ENCODE peak calls at places on chromosomes 4 and X, in five cellular contexts. W is OCI-LY7, M is adrenal gland, I is PC-9, Z is GM23338. S is an unnamed sample.
A peak's percentile ranks its signal among the peaks of the same experiment; 100 is the strongest.

GRCh38 chr4:72430988-72431387 is 138.0 kb downstream of the ADAMTS3 start:
- DNase-seq in W (no peak), M (no peak), I (no peak), Z (no peak), S (no peak)

GRCh38 chr4:173218411-173219125 is 50.0 kb downstream of the GALNT7 start:
- DNase-seq in W (no peak), M (no peak), I (peak; percentile 76), Z (no peak), S (peak; percentile 96)

GRCh38 chrX:130851569-130851968 is 51.4 kb downstream of the ENOX2 start:
- DNase-seq in W (no peak), M (no peak), I (no peak), Z (no peak), S (no peak)

GRCh38 chr4:41655177-41655576 is 93.3 kb downstream of the PHOX2B start:
- DNase-seq in W (no peak), M (no peak), I (peak; percentile 75), Z (no peak), S (no peak)

GRCh38 chrX:56232221-56233082 is at the start of gene KLF8:
- DNase-seq in W (no peak), M (peak; percentile 22), I (peak; percentile 62), Z (peak; percentile 72), S (no peak)

GRCh38 chrX:55489315-55490009 is at the start of gene USP51:
- DNase-seq in W (peak; percentile 5), M (peak; percentile 73), I (no peak), Z (peak; percentile 73), S (peak; percentile 9)

GRCh38 chr4:41245983-41246382 is 10.7 kb upstream of the UCHL1 start:
- DNase-seq in W (no peak), M (no peak), I (no peak), Z (no peak), S (no peak)

GRCh38 chr4:115274545-115274944 is 161.1 kb upstream of the NDST4 start:
- DNase-seq in W (peak; percentile 53), M (no peak), I (no peak), Z (no peak), S (no peak)

GRCh38 chrX:19630776-19631707 is 115.7 kb upstream of the MAP3K15 start:
- DNase-seq in W (no peak), M (no peak), I (no peak), Z (peak; percentile 19), S (no peak)

GRCh38 chrX:71640002-71640401 is 21.7 kb upstream of the CXCR3 start:
- DNase-seq in W (no peak), M (no peak), I (no peak), Z (no peak), S (no peak)

GRCh38 chr4:174749091-174749490 is 80.0 kb downstream of the GLRA3 start:
- DNase-seq in W (no peak), M (no peak), I (no peak), Z (no peak), S (no peak)

GRCh38 chr4:1330761-1331590 is 16.0 kb upstream of the UVSSA start:
- DNase-seq in W (no peak), M (no peak), I (no peak), Z (no peak), S (no peak)

GRCh38 chr4:7240341-7240740 is 48.0 kb downstream of the SORCS2 start:
- DNase-seq in W (no peak), M (no peak), I (no peak), Z (no peak), S (no peak)

GRCh38 chr4:84579410-84579791 is 3.5 kb upstream of the CDS1 start:
- DNase-seq in W (no peak), M (no peak), I (no peak), Z (peak; percentile 87), S (no peak)

GRCh38 chr4:158176108-158176507 is 3.3 kb upstream of the GASK1B start:
- DNase-seq in W (no peak), M (no peak), I (peak; percentile 74), Z (no peak), S (peak; percentile 34)

GRCh38 chr4:31727030-31727429 is 1006.9 kb downstream of the PCDH7 start:
- DNase-seq in W (no peak), M (no peak), I (no peak), Z (no peak), S (no peak)

GRCh38 chrX:129665916-129666644 is 11.3 kb upstream of the APLN start:
- DNase-seq in W (no peak), M (no peak), I (peak; percentile 84), Z (peak; percentile 40), S (peak; percentile 77)

GRCh38 chrX:46715997-46716396 is 42.9 kb downstream of the SLC9A7 start:
- DNase-seq in W (no peak), M (no peak), I (no peak), Z (no peak), S (no peak)

GRCh38 chrX:2584216-2584615 is 83.4 kb upstream of the DHRSX start:
- DNase-seq in W (no peak), M (no peak), I (no peak), Z (peak; percentile 58), S (no peak)

GRCh38 chr4:71004281-71004851 is 10.9 kb downstream of the DCK start:
- DNase-seq in W (peak; percentile 71), M (no peak), I (no peak), Z (peak; percentile 46), S (no peak)

GRCh38 chrX:112857478-112857878 is 16.8 kb upstream of the AMOT start:
- DNase-seq in W (no peak), M (no peak), I (no peak), Z (no peak), S (no peak)

GRCh38 chrX:128769511-128769910 is 717.3 kb upstream of the ACTRT1 start:
- DNase-seq in W (no peak), M (no peak), I (no peak), Z (no peak), S (no peak)

DNA sequence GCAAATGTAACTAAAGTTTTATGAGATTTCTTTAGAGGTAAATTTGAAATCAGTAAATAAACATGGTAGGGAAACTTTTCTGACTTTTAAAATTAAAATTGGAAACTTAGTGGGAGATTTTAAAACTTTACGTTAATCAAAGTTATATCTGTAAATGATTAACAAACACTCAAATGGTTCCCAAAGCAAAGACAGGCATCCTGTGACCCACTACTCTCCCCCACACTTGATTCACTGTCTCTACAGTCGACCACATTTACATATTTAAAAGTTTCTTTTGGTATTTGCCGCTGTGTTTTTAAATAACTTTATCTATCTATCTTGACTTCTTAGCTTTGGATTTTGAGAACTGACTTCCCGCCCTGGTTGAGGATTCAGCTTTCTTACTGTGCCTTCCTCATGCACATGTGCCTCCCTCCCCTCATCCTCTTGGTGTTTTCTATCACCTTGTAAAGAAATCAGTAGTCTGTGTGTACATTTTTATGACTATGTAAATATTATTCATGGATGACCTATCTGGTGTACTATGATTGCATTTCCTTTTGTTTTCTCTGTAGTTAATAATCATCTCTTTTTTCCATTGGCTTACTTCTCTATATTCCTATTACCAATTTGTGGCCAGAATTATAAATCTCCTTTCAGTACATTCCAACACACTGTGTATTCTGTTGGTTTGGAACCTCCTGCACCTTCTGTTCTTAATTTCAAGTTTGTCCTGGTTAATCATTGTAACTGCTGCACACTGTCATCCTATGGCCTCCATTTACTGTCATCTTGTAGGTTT is 72.6 kb downstream of the WWC2 start:
- DNase-seq in W (no peak), M (no peak), I (no peak), Z (no peak), S (no peak)
- H3K27ac ChIP-seq in W (no peak overlapping the region), M (no peak overlapping the region), I (no peak overlapping the region), Z (peak overlapping the region; percentile 55), S (no peak overlapping the region)

GRCh38 chr4:155371432-155372043 is 5.2 kb downstream of the MAP9 start:
- DNase-seq in W (peak; percentile 54), M (no peak), I (no peak), Z (peak; percentile 35), S (no peak)

GRCh38 chr4:155377281-155377680 is 516 bp upstream of the MAP9 start:
- DNase-seq in W (no peak), M (no peak), I (peak; percentile 37), Z (no peak), S (peak; percentile 29)

DNA sequence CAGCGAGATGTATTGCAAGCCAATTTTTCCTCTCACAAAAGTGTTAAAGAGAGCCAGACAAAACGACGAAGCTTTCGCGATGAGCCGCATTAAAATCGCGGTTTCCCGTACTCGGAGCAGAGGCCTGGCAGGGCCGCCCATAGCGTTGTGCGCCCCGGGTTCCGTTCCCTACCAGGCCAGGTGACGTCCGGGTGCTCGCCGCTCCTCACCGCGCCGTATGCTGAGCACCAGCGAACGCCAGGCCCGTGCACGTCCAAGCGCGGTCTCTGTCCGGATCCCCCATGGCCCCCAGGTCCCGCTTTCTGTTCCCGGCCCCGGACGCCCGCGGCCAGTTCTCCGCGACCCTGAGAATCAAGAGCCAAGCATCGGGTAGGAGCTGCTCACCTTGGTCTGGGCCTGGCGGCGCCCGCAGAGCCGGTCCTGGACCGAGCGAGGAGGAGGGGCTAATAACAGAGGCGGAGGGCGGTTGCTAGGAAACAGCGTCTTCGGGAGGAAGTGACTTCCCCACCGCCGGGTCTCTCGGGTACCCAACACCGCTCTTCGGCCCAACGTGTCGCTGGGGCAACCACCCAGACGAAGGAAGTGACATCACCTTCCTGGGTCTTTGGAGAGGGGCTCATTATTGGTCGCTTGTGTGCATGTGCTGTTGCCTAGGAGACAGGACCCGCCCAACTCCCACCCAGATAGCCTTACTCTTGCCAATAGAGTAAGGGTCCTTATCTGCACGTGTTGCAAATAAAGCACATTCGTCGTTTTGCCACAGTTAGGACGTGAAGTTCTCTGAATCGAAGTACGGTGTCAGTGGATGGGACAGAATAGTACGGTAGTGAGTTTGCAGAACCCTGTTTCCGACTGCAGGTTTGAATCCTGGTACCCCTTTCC is at the start of gene MAP9:
- DNase-seq in W (peak; percentile 98), M (peak; percentile 86), I (peak; percentile 59), Z (peak; percentile 99), S (peak; percentile 97)
- H3K4me3 ChIP-seq in W (peak within 1 kb of the TSS; percentile 71), M (peak within 1 kb of the TSS; percentile 49), I (peak within 1 kb of the TSS; percentile 62), Z (peak within 1 kb of the TSS; percentile 72), S (peak within 1 kb of the TSS; percentile 87)

GRCh38 chrX:38038501-38038900 is 32.1 kb downstream of the SYTL5 start:
- DNase-seq in W (no peak), M (no peak), I (no peak), Z (no peak), S (no peak)
- TF ChIP-seq CTCF in W (no peak), M (no peak), I (no peak), Z (no peak), S (no peak)

GRCh38 chr4:102574317-102574716 is 73.2 kb downstream of the NFKB1 start:
- DNase-seq in W (no peak), M (no peak), I (no peak), Z (no peak), S (peak; percentile 48)
- H3K27ac ChIP-seq in W (no peak overlapping the region), M (no peak overlapping the region), I (no peak overlapping the region), Z (no peak overlapping the region), S (no peak overlapping the region)

DNA sequence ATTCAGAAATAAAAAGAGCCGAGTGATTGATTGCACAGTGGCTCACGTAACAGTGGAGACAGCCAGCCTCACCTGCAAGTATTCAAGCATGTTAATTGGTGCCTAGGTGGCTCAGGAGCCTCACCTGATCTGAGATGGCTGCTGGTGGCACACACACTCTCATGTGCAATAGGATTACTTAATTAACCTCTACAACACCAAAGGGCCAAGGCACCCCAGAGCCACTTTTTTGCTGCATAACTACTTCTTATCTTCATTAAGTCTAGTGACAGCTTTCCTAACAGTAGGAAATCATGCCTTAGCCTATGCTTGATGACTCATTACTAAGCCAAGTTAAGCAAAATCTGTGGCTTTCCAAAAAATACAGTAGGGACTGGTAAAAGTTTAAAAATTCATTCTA is 117.3 kb upstream of the NOCT start:
- DNase-seq in W (no peak), M (no peak), I (peak; percentile 48), Z (no peak), S (peak; percentile 19)
- H3K4me3 ChIP-seq in W (no peak overlapping the region), M (no peak overlapping the region), I (no peak overlapping the region), Z (no peak overlapping the region), S (no peak overlapping the region)

S was measured in brain microvascular endothelial cell.